ENCODE peak calls at places on chromosome 1, in four cellular contexts. Y is activated CD4-positive, alpha-beta T cell treated with anti-CD3 and anti-CD28 coated beads, Interleukin-2, amount 50 U/mL, for 1 hour; E is DMS79 treated with DMSO at 0.1 percent for 48 hours; D is naive thymus-derived CD4-positive, alpha-beta T cell. F is an unnamed sample.

GRCh38 chr1:11526071-11526895 is 47.3 kb downstream of the DISP3 start:
- DNase-seq in Y (no peak), E (peak), D (no peak), F (no peak)

GRCh38 chr1:11845641-11846335 is 1.8 kb downstream of the NPPA start:
- DNase-seq in E (no peak), Y (no peak), D (peak), F (no peak)

GRCh38 chr1:14095001-14095400 is 395.0 kb downstream of the PRDM2 start:
- DNase-seq in D (no peak), Y (no peak), E (peak), F (no peak)

GRCh38 chr1:60425528-60425927 is 352.0 kb upstream of the C1orf87 start:
- DNase-seq in Y (no peak), D (no peak), E (no peak), F (no peak)

GRCh38 chr1:225857256-225857655 is 24.9 kb downstream of the TMEM63A start:
- DNase-seq in Y (no peak), D (no peak), E (no peak), F (no peak)

GRCh38 chr1:116345830-116346229 is 27.2 kb upstream of the ATP1A1 start:
- DNase-seq in Y (peak), E (peak), D (peak), F (no peak)

GRCh38 chr1:12040457-12041051 is 21.3 kb downstream of the MIIP start:
- DNase-seq in E (peak), D (no peak), Y (no peak), F (no peak)

GRCh38 chr1:111402083-111402482 is 25.5 kb downstream of the OVGP1 start:
- DNase-seq in E (no peak), D (no peak), Y (no peak), F (no peak)

GRCh38 chr1:224447251-224447650 is 12.7 kb upstream of the WDR26 start:
- DNase-seq in E (no peak), Y (no peak), D (no peak), F (no peak)

GRCh38 chr1:21624577-21625389 is 44.4 kb downstream of the RAP1GAP start:
- DNase-seq in Y (no peak), D (no peak), E (no peak), F (no peak)

GRCh38 chr1:110336300-110337039 is 2.7 kb upstream of the RBM15 start:
- DNase-seq in E (peak), Y (no peak), D (no peak), F (no peak)

GRCh38 chr1:10061276-10061675 is 28.5 kb downstream of the UBE4B start:
- DNase-seq in Y (no peak), E (no peak), D (no peak), F (no peak)

GRCh38 chr1:28663871-28664470 is 4.6 kb upstream of the GMEB1 start:
- DNase-seq in E (no peak), D (no peak), Y (no peak), F (no peak)

GRCh38 chr1:206504363-206504713 is 3.0 kb upstream of the RASSF5 start:
- DNase-seq in Y (no peak), E (no peak), D (no peak), F (no peak)

GRCh38 chr1:53135735-53136114 is 6.7 kb downstream of the SLC1A7 start:
- DNase-seq in D (peak), E (no peak), Y (no peak), F (no peak)

GRCh38 chr1:229221106-229222019 is 49.5 kb upstream of the RAB4A start:
- DNase-seq in D (no peak), E (peak), Y (no peak), F (no peak)

GRCh38 chr1:96309783-96310182 is 411.8 kb upstream of the PTBP2 start:
- DNase-seq in E (no peak), Y (no peak), D (no peak), F (no peak)

GRCh38 chr1:226452981-226453380 is 45.1 kb upstream of the PARP1 start:
- DNase-seq in Y (no peak), D (no peak), E (no peak), F (no peak)

GRCh38 chr1:45018599-45019230 is 6.7 kb downstream of the UROD start:
- DNase-seq in D (peak), E (peak), Y (peak), F (no peak)

GRCh38 chr1:197913495-197914276 is 3.5 kb upstream of the LHX9 start:
- DNase-seq in E (no peak), D (no peak), Y (no peak), F (no peak)

GRCh38 chr1:116314305-116314919 is 58.6 kb upstream of the ATP1A1 start:
- DNase-seq in E (no peak), Y (no peak), D (no peak), F (no peak)

GRCh38 chr1:119893238-119893791 is 3.0 kb downstream of the ADAM30 start:
- DNase-seq in E (no peak), D (no peak), Y (no peak), F (no peak)

GRCh38 chr1:59743324-59744108 is 71.2 kb upstream of the HOOK1 start:
- DNase-seq in Y (no peak), E (no peak), D (no peak), F (no peak)

GRCh38 chr1:6205849-6206845 is at the start of gene RNF207:
- DNase-seq in D (peak), E (peak), Y (peak), F (no peak)

GRCh38 chr1:113835686-113836290 is 23.5 kb upstream of the RSBN1 start:
- DNase-seq in Y (no peak), D (peak), E (peak), F (peak)

GRCh38 chr1:78833491-78833890 is 173.0 kb downstream of the ADGRL4 start:
- DNase-seq in D (no peak), Y (no peak), E (no peak), F (no peak)

GRCh38 chr1:205680073-205680851 is at the start of gene SLC45A3:
- DNase-seq in Y (peak), D (peak), E (peak), F (no peak)

GRCh38 chr1:6330410-6330827 is 63.1 kb downstream of the ACOT7 start:
- DNase-seq in E (peak), D (no peak), Y (no peak), F (no peak)